ENCODE peak calls at places on chromosome 13, in four cellular contexts. R is fibroblast of lung; K is fibroblast of villous mesenchyme; V is CD8-positive, alpha-beta T cell. Z is an unnamed sample.

GRCh38 chr13:46817081-46817480 is 20.1 kb upstream of the ESD start:
- DNase-seq in R (no peak), K (no peak), V (no peak), Z (no peak)

GRCh38 chr13:38905081-38905480 is 85.5 kb downstream of the STOML3 start:
- DNase-seq in R (no peak), K (no peak), V (no peak), Z (no peak)

GRCh38 chr13:30581582-30581981 is 36.1 kb upstream of the USPL1 start:
- DNase-seq in R (peak), K (peak), V (no peak), Z (no peak)

GRCh38 chr13:80235131-80235530 is 105.8 kb downstream of the SPRY2 start:
- DNase-seq in R (peak), K (peak), V (no peak), Z (no peak)

GRCh38 chr13:53020764-53021332 is 7.8 kb upstream of the OLFM4 start:
- DNase-seq in R (no peak), K (no peak), V (no peak), Z (no peak)

GRCh38 chr13:23701646-23702045 is 131.4 kb downstream of the TNFRSF19 start:
- DNase-seq in R (peak), K (peak), V (no peak), Z (peak)

GRCh38 chr13:59906413-59907027 is 257.2 kb downstream of the DIAPH3 start:
- DNase-seq in R (peak), K (peak), V (no peak), Z (no peak)

GRCh38 chr13:86741762-86742285 is 929.3 kb upstream of the SLITRK5 start:
- DNase-seq in R (peak), K (no peak), V (no peak), Z (no peak)

GRCh38 chr13:97231832-97232201 is 9.7 kb downstream of the MBNL2 start:
- DNase-seq in R (no peak), K (no peak), V (no peak), Z (no peak)

GRCh38 chr13:29471551-29471950 is 123.9 kb downstream of the SLC7A1 start:
- DNase-seq in R (no peak), K (no peak), V (no peak), Z (no peak)

GRCh38 chr13:96984061-96984508 is 10.2 kb downstream of the OXGR1 start:
- DNase-seq in R (no peak), K (no peak), V (no peak), Z (no peak)

GRCh38 chr13:28237944-28238343 is 99.6 kb downstream of the PAN3 start:
- DNase-seq in R (no peak), K (no peak), V (no peak), Z (no peak)

GRCh38 chr13:46057251-46058015 is 4.9 kb upstream of the ZC3H13 start:
- DNase-seq in R (no peak), K (no peak), V (no peak), Z (no peak)

GRCh38 chr13:46648166-46648607 is 95.2 kb downstream of the LRCH1 start:
- DNase-seq in R (peak), K (peak), V (no peak), Z (no peak)

GRCh38 chr13:52105841-52106240 is 23.0 kb downstream of the NEK5 start:
- DNase-seq in R (no peak), K (no peak), V (no peak), Z (no peak)

GRCh38 chr13:92513672-92514071 is 712.9 kb upstream of the GPC6 start:
- DNase-seq in R (peak), K (no peak), V (no peak), Z (no peak)

GRCh38 chr13:86510792-86511191 is 711.6 kb upstream of the SLITRK6 start:
- DNase-seq in R (no peak), K (no peak), V (no peak), Z (no peak)

GRCh38 chr13:32650705-32651311 is 64.6 kb downstream of the PDS5B start:
- DNase-seq in R (peak), K (peak), V (peak), Z (no peak)

GRCh38 chr13:98504371-98504963 is 72.4 kb downstream of the STK24 start:
- DNase-seq in R (no peak), K (no peak), V (no peak), Z (no peak)

GRCh38 chr13:47976325-47976724 is 24.7 kb downstream of the SUCLA2 start:
- DNase-seq in R (no peak), K (no peak), V (no peak), Z (no peak)

GRCh38 chr13:110331362-110331761 is 24.3 kb downstream of the COL4A2 start:
- DNase-seq in R (peak), K (peak), V (no peak), Z (no peak)

GRCh38 chr13:31896427-31896826 is 135.1 kb upstream of the FRY start:
- DNase-seq in R (peak), K (peak), V (no peak), Z (no peak)

GRCh38 chr13:73307481-73307880 is 248.7 kb downstream of the KLF5 start:
- DNase-seq in R (no peak), K (peak), V (no peak), Z (no peak)

GRCh38 chr13:63944896-63945295 is 2529.2 kb upstream of the PCDH20 start:
- DNase-seq in R (no peak), K (no peak), V (no peak), Z (no peak)

GRCh38 chr13:29810898-29811297 is 39.5 kb downstream of the UBL3 start:
- DNase-seq in R (no peak), K (no peak), V (no peak), Z (no peak)

GRCh38 chr13:24148414-24149305 is 11.9 kb upstream of the SPATA13 start:
- DNase-seq in R (peak), K (peak), V (no peak), Z (peak)

GRCh38 chr13:70249332-70250064 is 141.2 kb upstream of the KLHL1 start:
- DNase-seq in R (peak), K (no peak), V (no peak), Z (no peak)

GRCh38 chr13:85549819-85550218 is 249.4 kb downstream of the SLITRK6 start:
- DNase-seq in R (no peak), K (no peak), V (no peak), Z (no peak)

GRCh38 chr13:104001766-104002165 is 935.5 kb upstream of the SLC10A2 start:
- DNase-seq in R (no peak), K (no peak), V (no peak), Z (no peak)

GRCh38 chr13:35485451-35485850 is 9.0 kb upstream of the MAB21L1 start:
- DNase-seq in R (no peak), K (no peak), V (no peak), Z (no peak)

GRCh38 chr13:99055286-99056073 is 77.6 kb upstream of the DOCK9 start:
- DNase-seq in R (no peak), K (no peak), V (no peak), Z (no peak)

GRCh38 chr13:102845630-102846260 is at the start of gene ERCC5:
- DNase-seq in R (peak), K (peak), V (peak), Z (peak)

DNA sequence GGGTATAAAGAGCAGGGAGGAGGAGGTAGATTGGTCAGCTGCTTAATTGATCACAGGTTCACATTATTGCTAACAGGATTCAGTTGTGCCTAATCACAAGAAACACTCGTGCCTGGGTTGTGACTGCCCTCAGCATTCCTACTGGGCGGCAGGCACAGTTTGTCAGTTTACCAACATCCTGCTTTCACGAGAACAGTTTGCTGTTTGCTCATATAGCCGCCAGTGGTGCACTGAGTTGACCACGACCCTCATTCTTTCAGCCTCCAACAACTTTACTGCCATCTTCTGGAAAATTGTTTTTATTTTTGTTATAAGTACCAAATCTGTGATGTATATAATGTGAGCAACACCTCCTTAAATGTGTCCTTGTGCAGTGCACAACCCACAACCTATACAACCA is 16.2 kb upstream of the IFT88 start:
- DNase-seq in R (no peak), K (no peak), V (no peak), Z (no peak)
- TF ChIP-seq CTCF in R (no peak), K (no peak), V (no peak), Z (no peak)

GRCh38 chr13:113654175-113654560 is 3.8 kb downstream of the ATP4B start:
- DNase-seq in R (no peak), K (no peak), V (no peak), Z (no peak)
- H3K4me3 ChIP-seq in R (no peak), K (no peak), V (no peak), Z (no peak)

GRCh38 chr13:111396457-111396856 is 76.0 kb downstream of the TEX29 start:
- DNase-seq in R (no peak), K (no peak), V (no peak), Z (no peak)
- TF ChIP-seq CTCF in R (no peak), K (no peak), V (no peak), Z (no peak)

GRCh38 chr13:44259045-44260042 is 114.3 kb upstream of the SERP2 start:
- DNase-seq in R (peak), K (peak), V (peak), Z (no peak)
- H3K4me3 ChIP-seq in R (no peak), K (no peak), V (no peak), Z (no peak)

DNA sequence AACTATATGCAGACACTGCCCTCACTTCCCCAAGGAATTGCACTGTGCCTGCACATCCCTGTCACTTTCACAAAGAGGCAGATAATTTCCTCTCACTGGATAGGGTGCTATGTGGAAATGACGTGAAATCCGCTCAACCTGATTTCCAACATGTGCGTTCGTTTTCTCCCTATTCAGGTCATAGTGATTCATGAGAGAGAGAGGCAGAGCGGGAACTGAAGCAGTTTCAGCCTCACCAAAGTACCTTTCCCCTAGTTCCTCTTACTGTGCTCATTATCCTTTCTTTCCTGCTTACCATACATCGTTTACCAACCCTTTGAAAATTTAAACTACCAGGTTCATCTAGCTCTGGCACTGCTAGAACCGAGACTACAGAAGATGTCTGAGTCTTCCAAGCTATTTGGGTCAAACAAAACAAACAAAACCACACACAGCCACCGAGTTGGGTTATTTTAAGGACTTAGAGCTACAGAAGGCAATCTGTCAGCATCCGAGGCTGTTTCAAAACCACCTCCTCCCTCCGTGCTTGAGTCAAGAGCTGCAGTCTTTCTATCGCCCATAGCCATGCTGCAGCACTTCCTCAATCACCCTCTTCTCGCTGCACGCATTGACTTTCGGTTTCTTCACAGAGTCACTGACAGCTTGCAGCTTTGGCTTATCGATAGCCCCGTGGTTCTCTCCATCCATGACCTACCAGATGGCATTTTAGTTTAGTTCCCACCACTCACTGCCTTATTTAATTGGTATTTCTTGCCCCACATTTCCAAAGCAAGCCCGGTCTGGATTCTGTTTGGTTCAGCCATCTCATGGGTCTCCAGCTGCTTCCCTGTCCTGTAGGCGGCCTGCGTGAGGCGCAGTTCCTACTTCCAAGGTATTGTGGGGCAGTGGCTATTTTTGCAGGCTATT is 1395.8 kb downstream of the EFNB2 start:
- DNase-seq in R (peak), K (peak), V (peak), Z (peak)
- TF ChIP-seq CTCF in R (peak), K (peak), V (no peak), Z (peak)

DNA sequence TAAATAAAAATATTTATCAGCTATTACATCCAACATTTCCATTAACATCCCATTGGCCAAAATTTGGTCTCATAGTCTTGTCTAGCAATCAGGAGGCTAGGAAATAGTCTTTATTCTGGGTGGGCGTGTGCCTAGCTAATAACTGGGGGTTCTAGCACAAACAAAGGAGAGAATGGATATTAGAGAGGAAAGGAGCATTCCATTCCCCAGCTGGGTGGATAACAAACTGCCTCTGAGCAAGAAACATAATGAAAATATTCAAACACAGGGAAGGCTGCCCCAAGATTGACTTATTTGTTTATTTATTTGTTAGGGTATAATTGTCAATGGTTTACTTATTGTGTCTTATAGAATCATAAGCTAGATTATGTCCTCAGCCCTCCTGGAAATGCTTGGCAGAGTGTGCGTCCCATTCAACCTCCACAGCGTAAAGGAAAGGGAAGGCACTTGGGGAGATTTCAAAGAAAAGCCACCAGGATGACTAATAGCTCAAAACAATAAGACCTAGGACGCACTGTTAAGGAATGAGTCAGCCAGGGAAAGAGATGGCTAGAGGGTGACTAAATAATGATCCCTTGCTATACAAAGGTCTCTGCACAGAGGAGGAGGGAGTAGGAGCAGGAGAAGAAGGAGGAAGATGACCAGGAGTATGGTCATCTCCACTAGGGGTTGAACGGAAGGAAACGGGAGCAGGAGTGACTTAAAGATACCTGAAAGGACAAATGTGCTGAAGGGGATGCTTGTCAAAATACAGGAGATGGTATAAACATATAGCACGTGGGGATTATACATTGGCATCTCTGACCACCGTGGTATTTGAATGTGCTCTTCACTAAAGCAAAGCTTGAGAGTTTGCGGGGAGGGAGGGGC is 23.5 kb upstream of the USP12 start:
- DNase-seq in R (peak), K (peak), V (no peak), Z (no peak)
- H3K4me3 ChIP-seq in R (no peak), K (no peak), V (no peak), Z (no peak)

GRCh38 chr13:112893570-112894422 is 75.2 kb upstream of the MCF2L start:
- DNase-seq in R (peak), K (peak), V (no peak), Z (peak)
- TF ChIP-seq CTCF in R (no peak), K (no peak), V (no peak), Z (no peak)

Z was measured in left lung.